ENCODE peak calls at places on chromosomes 11 and 22, in four cellular contexts. G, U, Q and I are unnamed samples.

GRCh38 chr11:130295657-130296056 is 19.1 kb downstream of the ZBTB44 start:
- DNase-seq in U (no peak), G (no peak), Q (no peak), I (peak; percentile 92)

GRCh38 chr11:64234840-64235379 is 526 bp downstream of the VEGFB start:
- DNase-seq in Q (no peak), G (no peak), U (peak; percentile 87), I (no peak)

GRCh38 chr11:62687508-62688396 is 1.6 kb downstream of the LRRN4CL start:
- DNase-seq in Q (no peak), U (no peak), G (no peak), I (no peak)

GRCh38 chr22:46931881-46932280 is 169.4 kb downstream of the TBC1D22A start:
- DNase-seq in Q (no peak), U (no peak), G (no peak), I (no peak)

GRCh38 chr11:96055706-96056387 is 131.9 kb upstream of the MTMR2 start:
- DNase-seq in G (no peak), Q (no peak), U (no peak), I (peak; percentile 92)

GRCh38 chr11:110433393-110434333 is 3.9 kb downstream of the FDX1 start:
- DNase-seq in Q (no peak), G (no peak), U (no peak), I (peak; percentile 35)

GRCh38 chr11:9760180-9760550 is 96.3 kb downstream of the SWAP70 start:
- DNase-seq in Q (peak; percentile 60), U (peak; percentile 97), G (no peak), I (no peak)

GRCh38 chr22:29690481-29690880 is 29.3 kb upstream of the CABP7 start:
- DNase-seq in U (no peak), G (no peak), Q (no peak), I (peak; percentile 46)

GRCh38 chr22:37634505-37635002 is 4.9 kb upstream of the SH3BP1 start:
- DNase-seq in U (no peak), G (no peak), Q (no peak), I (peak; percentile 31)

GRCh38 chr22:20802452-20802851 is 28.5 kb downstream of the SERPIND1 start:
- DNase-seq in G (no peak), Q (no peak), U (peak; percentile 1), I (no peak)

GRCh38 chr11:94201004-94201465 is 72.4 kb downstream of the PANX1 start:
- DNase-seq in Q (no peak), G (peak; percentile 53), U (no peak), I (no peak)

GRCh38 chr11:61774441-61774840 is 18.0 kb downstream of the TMEM258 start:
- DNase-seq in U (no peak), Q (no peak), G (no peak), I (no peak)

GRCh38 chr11:77672276-77672675 is 34.7 kb upstream of the CLNS1A start:
- DNase-seq in G (no peak), U (no peak), Q (no peak), I (no peak)

GRCh38 chr11:116134450-116134849 is 630.2 kb upstream of the CADM1 start:
- DNase-seq in U (no peak), G (no peak), Q (no peak), I (no peak)

GRCh38 chr22:26648011-26648497 is 9.3 kb upstream of the MIAT start:
- DNase-seq in G (no peak), Q (no peak), U (no peak), I (peak; percentile 30)

GRCh38 chr11:122226810-122227379 is 110.9 kb upstream of the BLID start:
- DNase-seq in G (no peak), U (no peak), Q (no peak), I (no peak)

GRCh38 chr11:69637601-69637955 is 3.4 kb upstream of the CCND1 start:
- DNase-seq in U (no peak), G (no peak), Q (no peak), I (no peak)

GRCh38 chr11:88104408-88104807 is 70.8 kb downstream of the RAB38 start:
- DNase-seq in G (peak; percentile 83), Q (no peak), U (no peak), I (no peak)

GRCh38 chr11:116703421-116703820 is 69.4 kb downstream of the BUD13 start:
- DNase-seq in U (no peak), G (no peak), Q (no peak), I (peak; percentile 94)